ENCODE peak calls at places on chromosomes 13 and 19, in six cellular contexts. One of them, this sample, is unnamed.
A peak's percentile ranks its signal among the peaks of the same experiment; 100 is the strongest.

GRCh38 chr19:54653181-54653809 is 9.5 kb upstream of the LILRB4 start:
- DNase-seq in EL: peak; percentile 25
- DNase-seq in mucosa of gallbladder: no peak
- DNase-seq in substantia nigra: no peak
- DNase-seq in heart right ventricle: no peak
- DNase-seq in SK-N-MC: no peak
- DNase-seq in this sample: no peak

GRCh38 chr13:94658926-94659649 is 53.3 kb downstream of the SOX21 start:
- DNase-seq in heart right ventricle: no peak
- DNase-seq in SK-N-MC: no peak
- DNase-seq in EL: no peak
- DNase-seq in mucosa of gallbladder: no peak
- DNase-seq in substantia nigra: no peak
- DNase-seq in this sample: no peak

GRCh38 chr19:32988724-32989123 is 16.7 kb downstream of the FAAP24 start:
- DNase-seq in substantia nigra: no peak
- DNase-seq in mucosa of gallbladder: peak; percentile 20
- DNase-seq in EL: no peak
- DNase-seq in SK-N-MC: no peak
- DNase-seq in heart right ventricle: no peak
- DNase-seq in this sample: no peak

GRCh38 chr19:14561832-14562351 is 10.0 kb downstream of the NDUFB7 start:
- DNase-seq in substantia nigra: peak; percentile 72
- DNase-seq in heart right ventricle: peak; percentile 57
- DNase-seq in mucosa of gallbladder: no peak
- DNase-seq in SK-N-MC: no peak
- DNase-seq in EL: no peak
- DNase-seq in this sample: peak; percentile 84

GRCh38 chr13:35475131-35475959 is 1.1 kb downstream of the MAB21L1 start:
- DNase-seq in substantia nigra: no peak
- DNase-seq in heart right ventricle: peak; percentile 56
- DNase-seq in SK-N-MC: no peak
- DNase-seq in mucosa of gallbladder: peak; percentile 11
- DNase-seq in EL: peak; percentile 78
- DNase-seq in this sample: no peak

GRCh38 chr13:23504188-23504587 is 66.0 kb upstream of the TNFRSF19 start:
- DNase-seq in substantia nigra: no peak
- DNase-seq in heart right ventricle: no peak
- DNase-seq in SK-N-MC: no peak
- DNase-seq in EL: peak; percentile 91
- DNase-seq in mucosa of gallbladder: no peak
- DNase-seq in this sample: no peak

GRCh38 chr13:97246596-97246995 is 24.5 kb downstream of the MBNL2 start:
- DNase-seq in SK-N-MC: no peak
- DNase-seq in mucosa of gallbladder: no peak
- DNase-seq in EL: no peak
- DNase-seq in substantia nigra: no peak
- DNase-seq in heart right ventricle: no peak
- DNase-seq in this sample: no peak

GRCh38 chr19:18194554-18195238 is 1.7 kb downstream of the MPV17L2 start:
- DNase-seq in SK-N-MC: no peak
- DNase-seq in EL: peak; percentile 36
- DNase-seq in heart right ventricle: peak; percentile 44
- DNase-seq in mucosa of gallbladder: no peak
- DNase-seq in substantia nigra: peak; percentile 2
- DNase-seq in this sample: no peak

GRCh38 chr13:73900591-73900990 is 233.6 kb downstream of the KLF12 start:
- DNase-seq in SK-N-MC: no peak
- DNase-seq in mucosa of gallbladder: no peak
- DNase-seq in EL: no peak
- DNase-seq in substantia nigra: no peak
- DNase-seq in heart right ventricle: no peak
- DNase-seq in this sample: no peak

GRCh38 chr19:53432088-53432661 is 391 bp downstream of the ZNF761 start:
- DNase-seq in substantia nigra: no peak
- DNase-seq in SK-N-MC: no peak
- DNase-seq in mucosa of gallbladder: no peak
- DNase-seq in heart right ventricle: peak; percentile 33
- DNase-seq in EL: peak; percentile 42
- DNase-seq in this sample: no peak

GRCh38 chr13:110960219-110960618 is 45.4 kb upstream of the ANKRD10 start:
- DNase-seq in mucosa of gallbladder: no peak
- DNase-seq in EL: no peak
- DNase-seq in heart right ventricle: no peak
- DNase-seq in SK-N-MC: no peak
- DNase-seq in substantia nigra: no peak
- DNase-seq in this sample: no peak

GRCh38 chr13:110520431-110521295 is 40.9 kb downstream of the RAB20 start:
- DNase-seq in SK-N-MC: no peak
- DNase-seq in mucosa of gallbladder: peak; percentile 92
- DNase-seq in substantia nigra: peak; percentile 83
- DNase-seq in EL: no peak
- DNase-seq in heart right ventricle: peak; percentile 71
- DNase-seq in this sample: peak; percentile 87

GRCh38 chr13:73794755-73795154 is 339.4 kb downstream of the KLF12 start:
- DNase-seq in mucosa of gallbladder: no peak
- DNase-seq in heart right ventricle: no peak
- DNase-seq in EL: no peak
- DNase-seq in SK-N-MC: no peak
- DNase-seq in substantia nigra: no peak
- DNase-seq in this sample: no peak

GRCh38 chr13:45851171-45851889 is at the start of gene SIAH3:
- DNase-seq in EL: peak; percentile 9
- DNase-seq in mucosa of gallbladder: no peak
- DNase-seq in substantia nigra: no peak
- DNase-seq in SK-N-MC: peak; percentile 56
- DNase-seq in heart right ventricle: no peak
- DNase-seq in this sample: no peak

GRCh38 chr13:73870970-73871935 is 263.0 kb downstream of the KLF12 start:
- DNase-seq in mucosa of gallbladder: no peak
- DNase-seq in EL: peak; percentile 85
- DNase-seq in SK-N-MC: no peak
- DNase-seq in heart right ventricle: no peak
- DNase-seq in substantia nigra: no peak
- DNase-seq in this sample: no peak

GRCh38 chr13:20340759-20341161 is 108.6 kb upstream of the GJB6 start:
- DNase-seq in SK-N-MC: peak; percentile 3
- DNase-seq in mucosa of gallbladder: no peak
- DNase-seq in heart right ventricle: no peak
- DNase-seq in EL: peak; percentile 4
- DNase-seq in substantia nigra: no peak
- DNase-seq in this sample: no peak

GRCh38 chr19:55247621-55248099 is 11.2 kb downstream of the PPP6R1 start:
- DNase-seq in EL: peak; percentile 30
- DNase-seq in heart right ventricle: peak; percentile 50
- DNase-seq in mucosa of gallbladder: no peak
- DNase-seq in SK-N-MC: no peak
- DNase-seq in substantia nigra: no peak
- DNase-seq in this sample: no peak

GRCh38 chr13:50783066-50783465 is 60.4 kb downstream of the DLEU7 start:
- DNase-seq in SK-N-MC: no peak
- DNase-seq in substantia nigra: no peak
- DNase-seq in EL: no peak
- DNase-seq in heart right ventricle: no peak
- DNase-seq in mucosa of gallbladder: no peak
- DNase-seq in this sample: no peak

GRCh38 chr13:109672545-109672944 is 113.8 kb downstream of the IRS2 start:
- DNase-seq in SK-N-MC: no peak
- DNase-seq in mucosa of gallbladder: no peak
- DNase-seq in heart right ventricle: no peak
- DNase-seq in EL: peak; percentile 62
- DNase-seq in substantia nigra: no peak
- DNase-seq in this sample: no peak

This sample was measured in cardiac septum.